ENCODE peak calls at places on chromosome 9, in four cellular contexts. L is uterus, A is AG09309, Z is IMR-90. J is an unnamed sample.

GRCh38 chr9:136722969-136723356 is 10.6 kb downstream of the DIPK1B start:
- DNase-seq in L (no peak), A (no peak), Z (no peak), J (no peak)

GRCh38 chr9:111872886-111873285 is 23.7 kb upstream of the UGCG start:
- DNase-seq in L (no peak), A (no peak), Z (no peak), J (no peak)

GRCh38 chr9:121463026-121463827 is 36.4 kb downstream of the GGTA1 start:
- DNase-seq in L (peak), A (no peak), Z (peak), J (peak)

GRCh38 chr9:127035948-127036347 is 86.5 kb downstream of the ANGPTL2 start:
- DNase-seq in L (peak), A (no peak), Z (no peak), J (peak)

GRCh38 chr9:126668058-126668457 is 54.3 kb downstream of the LMX1B start:
- DNase-seq in L (no peak), A (no peak), Z (no peak), J (no peak)

GRCh38 chr9:126532489-126532888 is 81.2 kb upstream of the LMX1B start:
- DNase-seq in L (no peak), A (no peak), Z (no peak), J (no peak)

GRCh38 chr9:124377985-124378384 is 37.3 kb downstream of the PSMB7 start:
- DNase-seq in L (no peak), A (no peak), Z (no peak), J (no peak)

GRCh38 chr9:70297141-70297540 is 38.4 kb downstream of the SMC5 start:
- DNase-seq in L (no peak), A (no peak), Z (peak), J (no peak)

GRCh38 chr9:91643474-91644102 is 220.0 kb upstream of the NFIL3 start:
- DNase-seq in L (no peak), A (no peak), Z (peak), J (no peak)

GRCh38 chr9:110329676-110330235 is 7.9 kb downstream of the TXNDC8 start:
- DNase-seq in L (no peak), A (no peak), Z (no peak), J (no peak)

GRCh38 chr9:99833735-99834134 is 12.1 kb downstream of the NR4A3 start:
- DNase-seq in L (no peak), A (no peak), Z (peak), J (no peak)

GRCh38 chr9:136659861-136660784 is 2.6 kb upstream of the EGFL7 start:
- DNase-seq in L (no peak), A (no peak), Z (no peak), J (no peak)

GRCh38 chr9:98146101-98146991 is 27.3 kb upstream of the TRIM14 start:
- DNase-seq in L (no peak), A (peak), Z (peak), J (peak)

GRCh38 chr9:132108728-132109127 is 29.1 kb upstream of the MED27 start:
- DNase-seq in L (no peak), A (no peak), Z (no peak), J (no peak)

GRCh38 chr9:7394007-7394774 is 405.4 kb downstream of the DMAC1 start:
- DNase-seq in L (no peak), A (no peak), Z (no peak), J (no peak)

GRCh38 chr9:113566712-113567071 is 103.2 kb downstream of the RGS3 start:
- DNase-seq in L (peak), A (no peak), Z (no peak), J (no peak)

GRCh38 chr9:123924727-123925126 is 5.2 kb downstream of the DENND1A start:
- DNase-seq in L (no peak), A (no peak), Z (no peak), J (no peak)

GRCh38 chr9:649128-650074 is 192.1 kb upstream of the DMRT1 start:
- DNase-seq in L (no peak), A (no peak), Z (no peak), J (no peak)

GRCh38 chr9:73116030-73116429 is 35.6 kb upstream of the ANXA1 start:
- DNase-seq in L (no peak), A (peak), Z (peak), J (peak)

GRCh38 chr9:20714442-20715415 is 30.7 kb downstream of the FOCAD start:
- DNase-seq in L (no peak), A (no peak), Z (no peak), J (no peak)

GRCh38 chr9:97802276-97802675 is 50.8 kb upstream of the FOXE1 start:
- DNase-seq in L (no peak), A (no peak), Z (peak), J (peak)

GRCh38 chr9:18442629-18443491 is 31.1 kb upstream of the ADAMTSL1 start:
- DNase-seq in L (peak), A (peak), Z (peak), J (peak)

GRCh38 chr9:122860319-122861142 is 32.1 kb upstream of the PDCL start:
- DNase-seq in L (no peak), A (no peak), Z (no peak), J (no peak)

GRCh38 chr9:112753725-112754124 is 3.2 kb downstream of the SNX30 start:
- DNase-seq in L (peak), A (peak), Z (peak), J (peak)

GRCh38 chr9:79384506-79384905 is 187.3 kb upstream of the TLE4 start:
- DNase-seq in L (no peak), A (no peak), Z (no peak), J (no peak)
- H3K4me3 ChIP-seq in L (no peak), A (no peak), Z (no peak), J (no peak)

GRCh38 chr9:133275105-133276000 is at the start of gene ABO:
- DNase-seq in L (no peak), A (no peak), Z (no peak), J (no peak)
- TF ChIP-seq CTCF in L (peak), A (no peak), Z (no peak), J (no peak)

DNA sequence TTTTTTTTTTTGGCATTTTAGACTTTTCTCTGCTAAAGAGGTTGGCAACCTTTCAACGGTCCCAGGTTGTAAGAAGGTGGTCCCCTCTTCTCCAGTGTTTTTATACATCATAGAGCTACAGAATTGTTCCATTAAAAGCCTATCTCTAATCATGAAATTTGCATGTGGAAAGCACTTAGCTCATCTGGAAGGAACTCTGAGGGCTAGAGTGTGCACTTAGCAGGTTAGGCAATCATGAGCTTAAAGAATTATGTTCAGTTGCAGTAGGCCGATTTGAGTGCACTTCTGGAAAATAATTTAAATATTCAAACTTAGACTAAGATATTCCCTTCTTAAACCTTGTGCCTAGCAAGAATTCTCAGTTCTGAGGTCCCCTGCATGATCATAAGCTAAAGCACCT is 468.7 kb downstream of the SPATA31D1 start:
- DNase-seq in L (no peak), A (no peak), Z (no peak), J (no peak)
- H3K4me3 ChIP-seq in L (no peak), A (no peak), Z (no peak), J (no peak)

DNA sequence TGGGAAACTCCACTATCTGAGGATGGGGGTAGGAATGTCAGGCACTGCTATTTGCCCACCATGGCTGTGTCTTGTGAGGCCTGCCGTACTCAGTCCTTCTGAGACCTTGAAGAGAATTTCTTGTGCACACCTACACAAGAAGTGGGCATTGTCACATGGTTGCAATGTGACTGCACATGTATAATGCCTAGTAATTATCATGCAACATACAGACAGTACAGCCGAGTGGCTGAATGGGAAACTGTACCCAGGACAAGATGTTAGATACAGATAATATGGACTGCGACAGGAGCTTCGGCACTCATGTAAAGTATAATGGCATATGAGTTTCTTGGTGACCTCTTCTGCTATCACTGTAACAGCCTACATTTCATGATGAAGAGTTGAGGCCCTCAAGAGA is 4.8 kb upstream of the PRKACG start:
- DNase-seq in L (no peak), A (no peak), Z (no peak), J (no peak)
- TF ChIP-seq CTCF in L (no peak), A (no peak), Z (no peak), J (no peak)

GRCh38 chr9:34510506-34511159 is 12.2 kb downstream of the ENHO start:
- DNase-seq in L (no peak), A (no peak), Z (no peak), J (no peak)
- H3K4me3 ChIP-seq in L (no peak), A (no peak), Z (no peak), J (no peak)

DNA sequence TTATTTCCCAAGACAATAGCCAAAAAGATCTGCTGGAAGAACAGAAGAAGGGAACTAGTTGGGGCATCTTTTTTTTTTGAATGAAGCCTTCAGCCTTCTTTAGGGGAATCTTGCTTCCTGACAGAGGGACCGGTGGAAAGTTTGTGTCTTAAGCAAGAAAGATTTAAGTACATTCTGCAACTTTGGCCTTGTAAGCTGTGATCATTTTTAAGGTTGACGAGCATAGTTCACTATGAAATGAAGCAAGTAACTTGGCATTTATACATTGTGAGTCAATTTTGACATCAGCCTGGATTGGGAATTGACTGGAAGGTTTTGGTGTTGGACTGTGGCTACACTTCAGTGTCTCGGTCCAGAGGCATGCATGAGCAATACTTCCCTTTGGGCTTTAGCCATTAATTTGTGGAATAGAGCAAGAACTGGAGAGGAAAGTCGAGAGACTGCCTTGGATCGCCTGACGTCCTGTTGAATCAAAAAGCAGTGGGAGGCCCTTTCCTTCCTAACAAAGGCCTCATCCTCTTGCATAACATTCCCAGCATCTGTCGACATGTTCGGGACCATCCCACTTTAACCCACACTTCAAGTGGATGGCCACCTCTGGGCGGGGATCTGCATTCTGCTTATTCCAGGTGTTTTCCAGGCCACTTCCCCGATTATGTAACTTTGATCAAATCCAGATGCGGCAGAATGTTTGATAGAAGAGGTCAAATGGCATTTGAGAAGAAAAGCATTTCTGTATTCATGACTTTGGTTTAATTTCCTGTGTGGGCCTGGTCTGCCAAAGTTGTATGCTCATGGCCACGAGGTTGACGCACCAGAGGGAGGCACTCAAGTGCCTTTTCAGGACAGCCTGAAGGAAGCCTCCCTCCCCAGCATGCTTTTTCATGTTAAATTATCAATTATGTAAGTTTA is 12.5 kb downstream of the ABL1 start:
- DNase-seq in L (peak), A (peak), Z (peak), J (peak)
- TF ChIP-seq CTCF in L (peak), A (peak), Z (peak), J (peak)

GRCh38 chr9:86800681-86801080 is 146.6 kb downstream of the GAS1 start:
- DNase-seq in L (no peak), A (no peak), Z (no peak), J (no peak)

GRCh38 chr9:86802900-86803673 is 144.2 kb downstream of the GAS1 start:
- DNase-seq in L (no peak), A (no peak), Z (no peak), J (no peak)

GRCh38 chr9:86807577-86807976 is 139.7 kb downstream of the GAS1 start:
- DNase-seq in L (peak), A (no peak), Z (no peak), J (no peak)

GRCh38 chr9:86801246-86801645 is 146.1 kb downstream of the GAS1 start:
- DNase-seq in L (peak), A (no peak), Z (peak), J (peak)

DNA sequence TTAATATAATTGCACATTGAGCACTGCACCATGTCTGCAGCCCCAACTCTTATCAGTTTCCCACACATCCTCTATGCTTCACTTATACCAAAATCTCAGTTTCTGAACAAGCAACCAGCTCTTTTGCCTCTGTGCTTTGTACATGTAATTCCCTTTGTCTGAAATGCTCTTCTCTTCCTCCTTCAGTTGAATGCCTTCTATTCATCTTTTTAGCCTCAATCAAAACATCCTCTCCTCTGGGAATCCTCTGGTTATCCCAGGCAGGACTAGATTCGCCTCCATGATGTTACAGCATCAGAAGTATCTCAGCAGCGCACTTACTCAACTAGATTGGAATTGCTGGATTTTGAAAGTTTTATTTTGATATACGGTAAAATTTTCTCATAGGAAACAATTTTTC is 143.3 kb downstream of the GAS1 start:
- DNase-seq in L (no peak), A (no peak), Z (no peak), J (no peak)
- H3K4me3 ChIP-seq in L (no peak), A (no peak), Z (no peak), J (no peak)

GRCh38 chr9:128404579-128404978 is 16.1 kb upstream of the CERCAM start:
- DNase-seq in L (no peak), A (no peak), Z (no peak), J (no peak)
- TF ChIP-seq CTCF in L (no peak), A (no peak), Z (no peak), J (no peak)

J was measured in fibroblast of pulmonary artery.